ENCODE peak calls at places on chromosome 6, in four cellular contexts. L is GM18507, G is DMS 273 treated with DMSO at 0.1 percent for 48 hours, I is activated gamma-delta T cell. S is an unnamed sample.

GRCh38 chr6:100449239-100449691 is 15.5 kb downstream of the SIM1 start:
- DNase-seq in L (no peak), G (no peak), I (no peak), S (no peak)

GRCh38 chr6:12440981-12441380 is 150.8 kb downstream of the EDN1 start:
- DNase-seq in L (no peak), G (no peak), I (no peak), S (no peak)

GRCh38 chr6:64679411-64679810 is 1027.6 kb downstream of the EYS start:
- DNase-seq in L (no peak), G (no peak), I (no peak), S (no peak)

GRCh38 chr6:100267721-100268123 is 197.0 kb downstream of the SIM1 start:
- DNase-seq in L (no peak), G (no peak), I (no peak), S (no peak)

GRCh38 chr6:118783931-118784528 is 109.9 kb upstream of the ASF1A start:
- DNase-seq in L (no peak), G (no peak), I (no peak), S (no peak)

GRCh38 chr6:14634072-14634471 is 516.5 kb downstream of the CD83 start:
- DNase-seq in L (no peak), G (no peak), I (no peak), S (no peak)

GRCh38 chr6:166627875-166628849 is 1.1 kb upstream of the RPS6KA2 start:
- DNase-seq in L (peak), G (no peak), I (peak), S (no peak)

GRCh38 chr6:55047433-55048044 is 126.8 kb upstream of the HCRTR2 start:
- DNase-seq in L (no peak), G (no peak), I (no peak), S (no peak)

GRCh38 chr6:45574885-45575284 is 197.2 kb upstream of the SUPT3H start:
- DNase-seq in L (no peak), G (no peak), I (no peak), S (no peak)

GRCh38 chr6:144033816-144034540 is 25.9 kb upstream of the PLAGL1 start:
- DNase-seq in L (no peak), G (no peak), I (no peak), S (no peak)

GRCh38 chr6:95387845-95388244 is 189.5 kb upstream of the MANEA start:
- DNase-seq in L (no peak), G (no peak), I (no peak), S (no peak)

GRCh38 chr6:154329350-154330170 is 27.0 kb downstream of the IPCEF1 start:
- DNase-seq in L (no peak), G (no peak), I (no peak), S (no peak)

GRCh38 chr6:119350202-119351004 is 842 bp upstream of the MAN1A1 start:
- DNase-seq in L (no peak), G (no peak), I (no peak), S (no peak)

GRCh38 chr6:132569170-132569569 is 952 bp upstream of the TAAR6 start:
- DNase-seq in L (no peak), G (no peak), I (no peak), S (no peak)

GRCh38 chr6:137493218-137494038 is 766 bp downstream of the OLIG3 start:
- DNase-seq in L (no peak), G (peak), I (peak), S (no peak)

GRCh38 chr6:135983720-135984343 is 132.3 kb downstream of the PDE7B start:
- DNase-seq in L (no peak), G (no peak), I (no peak), S (no peak)

GRCh38 chr6:38432479-38432878 is 207.2 kb downstream of the BTBD9 start:
- DNase-seq in L (no peak), G (no peak), I (no peak), S (no peak)

GRCh38 chr6:158160932-158161539 is 7.0 kb downstream of the SERAC1 start:
- DNase-seq in L (no peak), G (no peak), I (no peak), S (no peak)

GRCh38 chr6:5510331-5510730 is 249.0 kb downstream of the FARS2 start:
- DNase-seq in L (no peak), G (no peak), I (no peak), S (no peak)

GRCh38 chr6:129709451-129709908 is 497 bp downstream of the ARHGAP18 start:
- DNase-seq in L (no peak), G (no peak), I (no peak), S (peak)

GRCh38 chr6:7568021-7568420 is 22.0 kb upstream of the SNRNP48 start:
- DNase-seq in L (no peak), G (no peak), I (no peak), S (no peak)

GRCh38 chr6:101163611-101164010 is 229.9 kb upstream of the GRIK2 start:
- DNase-seq in L (no peak), G (peak), I (no peak), S (no peak)

GRCh38 chr6:170098428-170099170 is 192.3 kb downstream of the DLL1 start:
- DNase-seq in L (no peak), G (no peak), I (no peak), S (no peak)

GRCh38 chr6:783966-784365 is 91.0 kb upstream of the EXOC2 start:
- DNase-seq in L (no peak), G (no peak), I (no peak), S (no peak)

S was measured in NCI-H446.